ENCODE peak calls at places on chromosomes 6 and 20, in five cellular contexts. P is neural progenitor cell, O is Panc1, G is trophoblast cell, X is stomach. F is an unnamed sample.

GRCh38 chr20:12276011-12276673 is 358.4 kb downstream of the BTBD3 start:
- DNase-seq in X (no peak), G (peak; percentile 50), P (no peak), O (no peak), F (no peak)

GRCh38 chr6:16752206-16752867 is 8.9 kb downstream of the ATXN1 start:
- DNase-seq in X (no peak), P (no peak), O (no peak), G (peak; percentile 51), F (no peak)

GRCh38 chr20:21693322-21693721 is 12.1 kb upstream of the PAX1 start:
- DNase-seq in X (no peak), P (peak; percentile 67), O (no peak), G (peak; percentile 17), F (no peak)

GRCh38 chr20:407953-408842 is at the start of gene RBCK1:
- DNase-seq in G (peak; percentile 78), P (peak; percentile 86), X (peak; percentile 88), O (no peak), F (no peak)

GRCh38 chr6:167152858-167153257 is 4.9 kb downstream of the GPR31 start:
- DNase-seq in X (no peak), P (no peak), G (no peak), O (no peak), F (no peak)

GRCh38 chr6:157005940-157006339 is 228.8 kb downstream of the ARID1B start:
- DNase-seq in P (no peak), X (no peak), G (no peak), O (no peak), F (no peak)

GRCh38 chr20:38873050-38873581 is 53.1 kb upstream of the FAM83D start:
- DNase-seq in X (no peak), O (no peak), G (no peak), P (no peak), F (no peak)

GRCh38 chr6:52724041-52724405 is 39.3 kb downstream of the GSTA2 start:
- DNase-seq in G (peak; percentile 69), X (no peak), P (no peak), O (no peak), F (no peak)

GRCh38 chr6:68632620-68633195 is 2.4 kb upstream of the ADGRB3 start:
- DNase-seq in X (no peak), G (no peak), P (no peak), O (no peak), F (no peak)

DNA sequence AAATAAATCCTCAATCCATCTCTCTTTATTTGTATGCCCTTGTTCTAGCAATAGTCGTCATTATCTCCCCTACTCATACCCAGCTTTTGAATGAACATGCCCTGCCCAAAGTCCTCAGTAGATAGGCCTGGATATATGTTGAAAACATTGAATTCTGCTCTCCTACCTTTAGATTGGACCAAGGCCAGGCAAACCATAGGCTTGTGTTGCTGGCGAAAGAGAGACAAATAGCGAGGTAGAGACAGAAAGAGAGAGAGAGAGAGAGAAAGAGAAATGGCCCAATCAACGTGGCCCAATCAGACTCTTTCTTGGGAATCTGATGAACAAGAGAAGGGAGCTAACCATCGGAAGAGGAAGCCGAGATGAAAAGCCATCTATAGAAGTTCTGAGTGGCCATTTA is 45.2 kb downstream of the NEDD9 start:
- DNase-seq in G (no peak), X (no peak), P (no peak), O (no peak), F (no peak)
- H3K36me3 ChIP-seq in G (peaks cover 34% of the 10 kb centered on the region), X (peaks cover 96% of the 10 kb centered on the region), P (no peaks in the 10 kb centered on the region), O (no peaks in the 10 kb centered on the region), F (peaks cover 11% of the 10 kb centered on the region)

DNA sequence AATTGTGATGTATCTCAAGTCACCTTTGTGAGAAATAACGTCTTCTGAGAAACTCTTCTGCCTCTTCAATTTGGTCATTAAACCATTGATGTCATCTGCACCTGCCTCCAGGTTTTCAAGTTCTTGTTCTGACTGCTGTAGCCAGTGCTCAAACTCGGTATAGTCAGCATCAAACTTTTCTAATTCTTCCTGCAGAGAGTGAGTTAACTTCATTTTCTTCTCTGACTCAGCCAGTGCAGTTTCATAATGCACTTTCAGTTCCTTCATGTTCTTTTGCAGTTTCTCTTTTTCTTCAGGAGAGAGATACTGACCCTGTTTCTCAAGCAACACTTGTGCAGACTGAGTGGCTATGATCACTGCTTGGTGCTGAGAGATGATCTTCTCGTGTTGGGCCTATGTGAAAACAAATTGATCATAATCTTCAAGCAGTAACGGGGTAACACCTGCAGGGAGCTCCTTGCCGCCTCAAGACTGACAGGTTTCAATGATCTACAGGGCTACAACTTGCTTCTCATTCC is 48.8 kb downstream of the DST start:
- DNase-seq in O (no peak), X (no peak), G (peak; percentile 26), P (no peak), F (no peak)
- H3K36me3 ChIP-seq in O (peaks cover 53% of the 10 kb centered on the region), X (peaks cover 46% of the 10 kb centered on the region), G (peaks cover 10% of the 10 kb centered on the region), P (peaks cover 47% of the 10 kb centered on the region), F (peaks cover 6% of the 10 kb centered on the region)

DNA sequence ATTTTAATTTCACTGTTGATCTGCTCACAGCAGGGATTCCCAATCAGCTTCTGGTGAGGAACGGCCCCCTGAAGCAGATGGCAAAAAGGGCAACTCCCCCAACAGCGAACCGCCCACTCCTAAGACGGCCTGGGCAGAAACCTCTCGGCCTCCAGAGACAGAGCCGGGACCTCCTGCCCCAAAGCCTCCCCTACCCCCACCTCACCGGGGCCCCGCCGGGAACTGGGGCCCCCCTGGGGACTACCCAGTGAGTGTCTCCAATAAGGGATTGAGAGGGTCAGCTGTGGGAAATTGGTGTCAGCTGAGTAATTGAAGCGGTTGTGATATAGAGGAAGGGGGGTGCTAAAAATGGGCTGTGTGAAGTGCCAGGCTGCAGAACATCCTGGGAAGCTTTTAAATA is 6.4 kb downstream of the PRRC2A start:
- DNase-seq in O (no peak), P (no peak), X (no peak), G (no peak), F (no peak)
- H3K36me3 ChIP-seq in O (peaks cover 51% of the 10 kb centered on the region), P (peaks cover 39% of the 10 kb centered on the region), X (peaks cover 93% of the 10 kb centered on the region), G (peaks cover 85% of the 10 kb centered on the region), F (peaks cover 73% of the 10 kb centered on the region)

GRCh38 chr6:116579143-116579542 is 7.8 kb downstream of the RWDD1 start:
- DNase-seq in G (no peak), P (no peak), X (no peak), O (no peak), F (no peak)

GRCh38 chr6:116575227-116575626 is 3.9 kb downstream of the RWDD1 start:
- DNase-seq in G (no peak), P (no peak), O (no peak), X (no peak), F (no peak)

GRCh38 chr6:116580198-116580597 is 8.9 kb downstream of the RWDD1 start:
- DNase-seq in X (no peak), G (peak; percentile 56), O (no peak), P (no peak), F (no peak)

GRCh38 chr6:116572162-116572561 is 858 bp downstream of the RWDD1 start:
- DNase-seq in O (no peak), X (peak; percentile 34), G (peak; percentile 27), P (peak; percentile 30), F (no peak)

GRCh38 chr6:116577486-116577885 is 6.2 kb downstream of the RWDD1 start:
- DNase-seq in O (no peak), G (no peak), X (no peak), P (no peak), F (no peak)
- H3K36me3 ChIP-seq in O (peaks cover 31% of the 10 kb centered on the region), G (peaks cover 3% of the 10 kb centered on the region), X (peaks cover 42% of the 10 kb centered on the region), P (no peaks in the 10 kb centered on the region), F (no peaks in the 10 kb centered on the region)

GRCh38 chr6:35073766-35074471 is 67.2 kb downstream of the TCP11 start:
- DNase-seq in G (no peak), O (no peak), X (no peak), P (no peak), F (no peak)

GRCh38 chr6:35073211-35073610 is 67.9 kb downstream of the TCP11 start:
- DNase-seq in P (no peak), X (no peak), G (no peak), O (no peak), F (no peak)

GRCh38 chr6:35071347-35071994 is 69.7 kb downstream of the TCP11 start:
- DNase-seq in X (no peak), O (no peak), P (no peak), G (no peak), F (no peak)

GRCh38 chr6:35072698-35073055 is 68.5 kb downstream of the TCP11 start:
- DNase-seq in O (no peak), G (no peak), X (no peak), P (no peak), F (no peak)

GRCh38 chr6:35072051-35072697 is 69.0 kb downstream of the TCP11 start:
- DNase-seq in P (no peak), X (no peak), G (no peak), O (no peak), F (no peak)
- H3K36me3 ChIP-seq in P (no peaks in the 10 kb centered on the region), X (peaks cover 60% of the 10 kb centered on the region), G (peaks cover 72% of the 10 kb centered on the region), O (no peaks in the 10 kb centered on the region), F (no peaks in the 10 kb centered on the region)

F was measured in iPS DF 6.9.